ENCODE peak calls at places on chromosomes 7 and 10, in five cellular contexts. N is SK-N-SH, R is A549, H is K562, X is GM12878. B is an unnamed sample.

GRCh38 chr10:43255644-43256431 is 11.0 kb downstream of the RASGEF1A start:
- DNase-seq in N (peak), H (peak), R (peak), X (no peak), B (peak)

GRCh38 chr7:97639036-97639435 is 92.8 kb upstream of the TAC1 start:
- DNase-seq in R (no peak), H (no peak), X (no peak), N (no peak), B (no peak)

GRCh38 chr7:95686109-95686508 is 86.2 kb upstream of the DYNC1I1 start:
- DNase-seq in R (peak), N (peak), X (no peak), H (no peak), B (peak)

GRCh38 chr7:128112781-128113221 is 81.6 kb upstream of the LRRC4 start:
- DNase-seq in N (peak), R (no peak), X (no peak), H (no peak), B (no peak)

GRCh38 chr7:69256634-69257081 is 341.6 kb upstream of the AUTS2 start:
- DNase-seq in H (no peak), N (no peak), X (no peak), R (no peak), B (no peak)

GRCh38 chr7:44733708-44734481 is 14.8 kb upstream of the ZMIZ2 start:
- DNase-seq in N (no peak), R (no peak), X (no peak), H (no peak), B (no peak)

GRCh38 chr7:84196007-84196551 is 1.5 kb upstream of the SEMA3A start:
- DNase-seq in N (no peak), H (no peak), R (no peak), X (no peak), B (no peak)

GRCh38 chr7:20831976-20832375 is 45.3 kb upstream of the SP8 start:
- DNase-seq in H (no peak), R (no peak), X (no peak), N (no peak), B (no peak)

GRCh38 chr7:14835399-14835798 is 67.2 kb downstream of the DGKB start:
- DNase-seq in X (no peak), H (no peak), R (no peak), N (no peak), B (no peak)

GRCh38 chr7:7178081-7178480 is 4.3 kb upstream of the C1GALT1 start:
- DNase-seq in X (no peak), R (no peak), H (no peak), N (no peak), B (no peak)

GRCh38 chr7:106848851-106849442 is 16.1 kb upstream of the PIK3CG start:
- DNase-seq in N (no peak), H (peak), R (no peak), X (no peak), B (no peak)

GRCh38 chr10:44245601-44245938 is 139.3 kb downstream of the CXCL12 start:
- DNase-seq in X (no peak), N (no peak), R (no peak), H (no peak), B (peak)

GRCh38 chr10:33660329-33660728 is 325.9 kb upstream of the NRP1 start:
- DNase-seq in H (no peak), N (no peak), X (no peak), R (no peak), B (no peak)

GRCh38 chr10:116164291-116164690 is 108.7 kb downstream of the GFRA1 start:
- DNase-seq in X (no peak), R (no peak), H (no peak), N (no peak), B (no peak)

GRCh38 chr7:97405842-97406241 is 288.3 kb downstream of the SDHAF3 start:
- DNase-seq in X (no peak), N (no peak), R (no peak), H (no peak), B (no peak)

DNA sequence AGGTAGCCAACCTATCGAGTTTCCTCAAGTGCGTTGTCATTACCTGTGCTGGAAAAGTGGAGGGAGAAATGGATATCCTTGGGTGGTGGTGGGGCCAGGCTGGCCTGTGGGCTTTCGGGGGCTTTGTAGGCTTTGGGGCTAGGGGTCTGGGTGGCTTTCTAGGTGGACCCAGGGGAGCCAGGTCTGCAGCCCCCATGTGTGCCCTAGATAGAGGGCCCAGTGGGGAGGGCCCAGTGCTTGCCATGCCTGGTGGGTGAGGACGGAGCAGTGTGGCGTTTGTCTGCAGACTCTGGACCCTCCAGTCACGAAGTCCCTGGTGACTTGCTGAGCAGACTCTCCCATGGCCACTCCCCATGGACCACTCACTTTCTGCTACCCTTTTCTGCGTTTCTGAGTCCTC is 19.7 kb downstream of the EMX2 start:
- DNase-seq in R (no peak), X (no peak), H (no peak), N (no peak), B (no peak)
- TF ChIP-seq CHD2 in R (no peak), X (no peak), H (no peak), N (no peak), B (no peak)

GRCh38 chr7:73971701-73972341 is 56.2 kb upstream of the ELN start:
- DNase-seq in R (no peak), H (peak), N (peak), X (no peak), B (no peak)
- TF ChIP-seq CHD2 in R (no peak), H (no peak), N (no peak), X (no peak), B (no peak)

DNA sequence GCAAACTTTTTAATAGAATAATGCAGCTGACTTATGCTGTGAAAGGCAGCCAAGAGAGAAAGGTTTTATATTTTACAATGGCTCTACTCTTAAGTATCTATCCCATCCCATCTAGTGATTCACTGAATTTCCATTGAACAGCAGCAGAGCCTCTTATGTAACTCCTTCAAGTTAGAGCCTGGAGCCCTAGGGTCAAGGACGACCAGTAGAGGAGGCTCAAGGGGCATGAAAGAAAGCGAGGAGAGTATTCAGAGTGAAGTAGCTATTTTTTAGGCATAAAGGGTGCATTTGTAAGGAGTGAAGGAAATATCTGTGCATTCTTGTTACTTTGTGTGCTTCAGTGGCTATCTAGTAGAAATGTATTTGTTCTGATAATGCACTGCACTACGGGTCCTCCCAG is 180.2 kb upstream of the TPK1 start:
- DNase-seq in X (no peak), N (no peak), H (no peak), R (no peak), B (no peak)
- TF ChIP-seq CHD2 in X (no peak), N (no peak), H (no peak), R (no peak), B (no peak)

GRCh38 chr10:4196948-4197390 is 412.0 kb upstream of the KLF6 start:
- DNase-seq in R (no peak), X (no peak), N (no peak), H (no peak), B (no peak)
- TF ChIP-seq CHD2 in R (no peak), X (no peak), N (no peak), H (no peak), B (no peak)

DNA sequence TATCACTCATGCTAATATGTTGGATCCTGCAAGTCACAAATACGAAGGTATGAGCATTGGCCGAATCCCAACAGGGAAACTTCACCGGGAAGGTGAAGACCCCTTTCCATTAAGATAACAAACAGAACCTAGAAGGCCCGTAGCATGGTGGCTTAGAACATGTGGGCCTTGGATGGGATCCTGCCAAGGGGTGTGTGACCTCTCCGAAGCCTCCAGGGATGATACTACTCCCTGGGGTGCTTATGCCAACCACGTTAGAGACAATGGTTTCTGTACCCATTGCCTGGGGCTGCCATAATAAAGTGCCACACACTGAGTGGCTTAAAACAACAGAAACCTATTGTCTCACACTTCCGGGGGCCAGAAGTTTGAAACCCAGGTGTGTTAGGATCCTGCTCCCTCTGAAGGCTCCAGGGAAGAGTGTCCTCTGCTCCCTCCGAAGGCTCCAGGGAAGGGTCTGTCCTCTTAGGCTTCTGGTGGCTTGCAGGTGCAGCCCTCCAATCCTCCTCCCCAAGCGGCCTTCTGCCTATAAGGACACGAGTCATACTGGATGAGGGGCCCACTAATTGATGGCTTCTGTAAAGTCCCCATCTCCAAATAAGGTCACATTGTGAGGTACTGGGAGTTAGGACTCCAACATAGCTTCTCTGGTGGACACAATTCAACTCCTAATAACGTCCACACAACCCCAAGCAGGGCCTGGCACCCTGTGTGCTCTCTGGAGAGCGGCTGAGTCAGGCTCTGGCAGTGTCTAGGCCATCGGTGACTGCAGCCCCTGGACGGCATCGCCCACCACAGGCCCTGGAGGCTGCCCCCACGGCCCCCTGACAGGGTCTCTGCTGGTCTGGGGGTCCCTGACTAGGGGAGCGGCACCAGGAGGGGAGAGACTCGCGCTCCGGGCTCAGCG is 992 bp upstream of the MGMT start:
- DNase-seq in R (no peak), X (no peak), H (no peak), N (no peak), B (no peak)
- TF ChIP-seq CHD2 in R (no peak), X (no peak), H (no peak), N (no peak), B (no peak)

GRCh38 chr7:129480674-129481363 is 21.5 kb upstream of the SMKR1 start:
- DNase-seq in H (no peak), R (no peak), N (no peak), X (no peak), B (no peak)

GRCh38 chr7:129482781-129483180 is 19.6 kb upstream of the SMKR1 start:
- DNase-seq in N (no peak), X (no peak), H (no peak), R (no peak), B (no peak)

DNA sequence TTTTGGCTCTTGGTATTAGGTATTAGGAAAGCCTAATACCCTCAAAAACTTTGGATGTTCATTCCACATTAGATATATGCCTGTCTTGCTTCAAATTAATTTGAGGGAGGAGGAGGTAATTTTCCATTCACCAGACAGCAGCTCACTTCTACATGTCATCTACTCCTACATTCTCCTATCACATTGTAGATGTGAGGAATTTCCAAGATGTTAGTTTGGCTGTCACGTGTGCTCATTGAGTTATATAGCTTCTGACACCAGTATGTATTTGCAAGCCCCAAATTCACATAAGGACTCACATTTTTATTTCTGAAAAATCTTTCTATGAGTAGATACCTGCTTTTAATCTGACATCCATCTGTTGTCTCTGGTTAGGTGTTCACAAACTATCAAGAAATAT is 22.5 kb upstream of the SMKR1 start:
- DNase-seq in X (no peak), R (no peak), H (no peak), N (no peak), B (no peak)
- TF ChIP-seq CHD2 in X (no peak), R (no peak), H (no peak), N (no peak), B (no peak)

GRCh38 chr7:10412426-10413019 is 561.1 kb upstream of the PHF14 start:
- DNase-seq in H (peak), N (peak), R (peak), X (no peak), B (peak)
- TF ChIP-seq CHD2 in H (no peak), N (no peak), R (no peak), X (no peak), B (no peak)

GRCh38 chr7:155649588-155649987 is 5.1 kb downstream of the RBM33 start:
- DNase-seq in R (no peak), X (no peak), H (no peak), N (no peak), B (no peak)
- TF ChIP-seq CHD2 in R (no peak), X (no peak), H (no peak), N (no peak), B (no peak)